ENCODE peak calls at places on chromosomes 11 and 22, in nine cellular contexts. R, K, H, F, V, E, C, I and D are unnamed samples.

GRCh38 chr11:3995307-3995706 is 99.3 kb upstream of the RRM1 start:
- DNase-seq in R (no peak), K (no peak), H (no peak), F (no peak), V (no peak), E (no peak), C (no peak), I (no peak), D (no peak)

GRCh38 chr22:41021039-41021654 is 70.0 kb downstream of the RBX1 start:
- DNase-seq in R (no peak), K (no peak), H (no peak), F (no peak), V (peak), E (no peak), C (peak), I (no peak), D (peak)

GRCh38 chr11:96869207-96869606 is 479.4 kb downstream of the JRKL start:
- DNase-seq in R (no peak), K (no peak), H (peak), F (no peak), V (no peak), E (no peak), C (peak), I (no peak), D (no peak)

GRCh38 chr11:128477811-128478210 is 109.5 kb downstream of the ETS1 start:
- DNase-seq in R (no peak), K (no peak), H (no peak), F (no peak), V (no peak), E (no peak), C (no peak), I (no peak), D (no peak)

GRCh38 chr22:28116261-28116673 is 197.2 kb upstream of the PITPNB start:
- DNase-seq in R (no peak), K (peak), H (peak), F (no peak), V (peak), E (peak), C (peak), I (no peak), D (peak)

GRCh38 chr22:43750751-43751150 is 61.4 kb downstream of the EFCAB6 start:
- DNase-seq in R (no peak), K (no peak), H (no peak), F (no peak), V (no peak), E (no peak), C (no peak), I (no peak), D (no peak)

GRCh38 chr22:24805790-24806662 is at the start of gene SGSM1:
- DNase-seq in R (peak), K (no peak), H (peak), F (peak), V (peak), E (peak), C (peak), I (peak), D (peak)

GRCh38 chr11:117663389-117663788 is 133.6 kb downstream of the DSCAML1 start:
- DNase-seq in R (no peak), K (no peak), H (no peak), F (no peak), V (no peak), E (no peak), C (no peak), I (no peak), D (no peak)

GRCh38 chr22:35971418-35972119 is 57.1 kb downstream of the RBFOX2 start:
- DNase-seq in R (no peak), K (peak), H (no peak), F (peak), V (no peak), E (peak), C (peak), I (no peak), D (no peak)

GRCh38 chr11:6209801-6210200 is 4.4 kb downstream of the C11orf42 start:
- DNase-seq in R (no peak), K (no peak), H (no peak), F (no peak), V (no peak), E (no peak), C (no peak), I (no peak), D (no peak)

GRCh38 chr22:27474711-27475547 is 326.6 kb downstream of the MN1 start:
- DNase-seq in R (peak), K (peak), H (peak), F (no peak), V (no peak), E (peak), C (peak), I (no peak), D (no peak)

GRCh38 chr11:3736816-3737215 is 60.5 kb downstream of the NUP98 start:
- DNase-seq in R (no peak), K (no peak), H (no peak), F (no peak), V (no peak), E (no peak), C (no peak), I (no peak), D (no peak)

GRCh38 chr11:2071748-2072385 is 67.3 kb downstream of the IGF2 start:
- DNase-seq in R (no peak), K (no peak), H (no peak), F (no peak), V (no peak), E (no peak), C (peak), I (no peak), D (no peak)

GRCh38 chr22:50251472-50252054 is 498 bp upstream of the HDAC10 start:
- DNase-seq in R (no peak), K (no peak), H (no peak), F (no peak), V (no peak), E (no peak), C (no peak), I (no peak), D (no peak)
- H3K27ac ChIP-seq in R (peak), K (no peak), H (no peak), F (peak), V (peak), E (no peak), C (no peak), I (peak), D (no peak)

DNA sequence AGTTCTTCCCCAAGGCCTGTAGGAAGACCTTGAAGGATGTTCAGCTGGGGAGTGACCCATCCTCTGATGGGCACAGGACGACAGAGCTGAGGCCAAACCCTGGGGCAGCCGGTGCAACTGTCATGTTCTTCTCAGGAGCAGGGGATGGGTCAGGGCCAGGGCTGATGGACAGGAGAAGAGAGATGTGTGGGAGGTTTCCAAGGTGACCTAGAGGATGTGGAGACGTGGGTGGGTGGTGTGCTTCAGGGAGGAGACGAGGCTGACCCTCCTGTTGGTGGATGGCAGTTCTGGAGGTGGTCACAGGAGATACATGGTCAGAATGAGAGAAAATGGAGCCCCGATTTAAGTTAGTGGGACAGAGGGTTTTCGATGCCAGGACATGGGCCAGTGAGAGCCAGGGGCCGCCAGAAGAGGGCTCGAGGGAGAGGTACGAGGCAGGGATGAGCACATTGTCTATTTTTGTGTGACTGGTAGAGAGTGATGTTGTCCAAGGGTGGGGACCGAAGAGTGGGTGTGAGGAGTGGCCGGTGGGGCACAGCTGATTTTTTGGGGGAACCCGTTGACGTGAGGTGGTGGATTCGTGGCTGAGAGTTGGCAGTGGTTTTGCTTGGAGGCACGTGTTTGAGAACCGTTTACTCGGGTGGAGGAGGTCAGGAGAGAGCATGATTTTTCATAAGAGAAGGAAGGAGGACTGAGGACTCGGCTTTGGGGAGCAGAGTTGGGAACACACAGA is 14.6 kb downstream of the TBC1D22A start:
- DNase-seq in R (no peak), K (no peak), H (no peak), F (no peak), V (no peak), E (no peak), C (no peak), I (no peak), D (no peak)
- H3K27ac ChIP-seq in R (no peak), K (no peak), H (no peak), F (no peak), V (no peak), E (no peak), C (no peak), I (no peak), D (no peak)

DNA sequence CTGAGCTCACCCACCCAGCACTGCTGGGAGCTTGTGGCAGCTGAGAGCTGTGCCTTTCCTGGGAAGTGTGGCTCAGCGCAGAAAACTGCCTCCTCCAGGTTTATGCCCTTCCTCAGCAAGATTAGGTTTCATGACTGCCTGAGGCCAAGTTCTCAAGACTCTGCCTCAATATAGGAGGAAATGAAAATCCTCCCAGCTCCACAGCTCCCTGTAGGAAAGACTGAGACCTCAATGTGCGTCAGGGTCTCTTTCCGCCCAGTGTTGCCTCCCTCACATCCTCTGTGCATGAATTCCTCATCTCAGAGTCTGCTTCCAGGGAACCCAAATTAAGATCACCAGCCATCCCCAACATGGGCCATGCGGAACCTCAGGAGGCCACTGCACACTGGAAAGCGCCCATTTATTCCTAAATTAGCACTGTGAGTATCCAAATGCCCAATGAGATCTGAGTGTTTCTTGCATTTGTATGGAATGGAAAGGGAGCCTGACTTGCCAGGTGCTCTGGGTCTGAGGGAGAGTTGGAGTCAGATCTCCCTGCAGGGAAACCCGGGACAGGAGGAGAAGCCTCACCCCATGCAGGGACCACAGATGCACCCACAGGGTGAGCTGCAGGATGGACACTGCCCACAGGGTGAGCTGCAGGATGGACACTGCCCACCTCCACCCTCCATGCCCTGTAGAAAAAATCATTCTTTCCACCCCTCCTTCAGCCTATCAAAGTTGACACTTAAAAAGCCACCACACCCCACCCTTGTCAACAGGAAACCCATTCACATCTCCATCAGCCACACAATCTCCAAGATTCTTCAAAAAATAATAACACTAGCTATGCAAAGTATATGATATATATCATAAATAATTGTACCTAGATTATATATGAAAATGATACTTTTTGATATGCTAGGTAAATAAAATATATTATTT is 97.4 kb upstream of the IGLL5 start:
- DNase-seq in R (no peak), K (no peak), H (no peak), F (no peak), V (no peak), E (no peak), C (no peak), I (no peak), D (no peak)
- H3K27ac ChIP-seq in R (no peak), K (no peak), H (no peak), F (no peak), V (no peak), E (no peak), C (no peak), I (no peak), D (no peak)

GRCh38 chr11:103536335-103536722 is 427.1 kb downstream of the DYNC2H1 start:
- DNase-seq in R (no peak), K (no peak), H (no peak), F (peak), V (no peak), E (no peak), C (peak), I (no peak), D (peak)
- H3K27ac ChIP-seq in R (no peak), K (no peak), H (no peak), F (peak), V (peak), E (no peak), C (no peak), I (no peak), D (peak)

DNA sequence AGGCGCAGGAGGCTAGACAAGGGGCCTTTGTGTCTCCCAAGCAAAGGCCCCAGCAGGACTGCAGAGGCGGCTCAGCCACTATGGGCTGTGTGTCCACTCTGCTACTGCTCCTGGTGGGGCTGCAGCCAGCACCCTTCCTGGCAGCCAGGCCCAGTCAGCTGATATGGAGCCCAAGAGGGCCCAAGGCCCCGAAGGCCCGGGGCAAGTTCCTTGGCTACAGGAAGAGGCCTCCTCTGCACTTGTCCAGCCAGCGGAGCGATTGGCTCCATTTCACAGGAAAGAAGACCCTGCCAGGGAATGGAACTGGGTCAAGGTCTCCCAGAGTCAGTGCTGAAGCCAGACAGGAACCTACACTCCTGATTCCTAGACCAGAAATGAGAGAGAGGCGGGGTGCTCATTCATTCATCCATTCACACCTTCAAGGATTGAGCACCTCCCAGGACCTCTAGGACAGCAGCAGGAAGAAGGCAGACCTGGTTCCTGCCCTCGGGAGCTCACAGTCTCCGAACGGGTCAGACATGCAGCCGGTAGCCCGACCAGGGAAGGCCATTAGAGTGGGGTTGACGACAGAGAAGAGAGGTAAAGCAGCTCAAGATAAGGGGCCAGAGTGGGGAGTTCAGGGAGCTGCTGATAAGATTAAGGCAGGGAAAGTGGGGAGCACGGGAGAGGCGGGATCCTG is 811 bp upstream of the P2RY2 start:
- DNase-seq in R (no peak), K (no peak), H (no peak), F (no peak), V (no peak), E (no peak), C (no peak), I (no peak), D (peak)
- H3K27ac ChIP-seq in R (peak), K (no peak), H (no peak), F (no peak), V (peak), E (no peak), C (no peak), I (no peak), D (no peak)

GRCh38 chr11:11410626-11411025 is 57.6 kb upstream of the CSNK2A3 start:
- DNase-seq in R (no peak), K (no peak), H (no peak), F (no peak), V (no peak), E (no peak), C (no peak), I (no peak), D (no peak)

GRCh38 chr11:11407738-11408084 is 54.7 kb upstream of the CSNK2A3 start:
- DNase-seq in R (no peak), K (no peak), H (no peak), F (no peak), V (no peak), E (no peak), C (no peak), I (no peak), D (no peak)

GRCh38 chr11:11409916-11410315 is 56.9 kb upstream of the CSNK2A3 start:
- DNase-seq in R (no peak), K (no peak), H (no peak), F (no peak), V (no peak), E (no peak), C (no peak), I (no peak), D (peak)

GRCh38 chr11:11408436-11409221 is 55.6 kb upstream of the CSNK2A3 start:
- DNase-seq in R (no peak), K (no peak), H (no peak), F (no peak), V (no peak), E (no peak), C (no peak), I (no peak), D (no peak)

GRCh38 chr11:11409224-11409623 is 56.2 kb upstream of the CSNK2A3 start:
- DNase-seq in R (no peak), K (no peak), H (no peak), F (no peak), V (no peak), E (no peak), C (no peak), I (no peak), D (no peak)
- H3K27ac ChIP-seq in R (no peak), K (no peak), H (no peak), F (no peak), V (peak), E (no peak), C (no peak), I (no peak), D (no peak)

GRCh38 chr11:76735218-76735480 is 48.0 kb upstream of the TSKU start:
- DNase-seq in R (no peak), K (no peak), H (no peak), F (no peak), V (no peak), E (no peak), C (no peak), I (no peak), D (no peak)
- H3K27ac ChIP-seq in R (peak), K (no peak), H (no peak), F (peak), V (no peak), E (no peak), C (no peak), I (no peak), D (no peak)

DNA sequence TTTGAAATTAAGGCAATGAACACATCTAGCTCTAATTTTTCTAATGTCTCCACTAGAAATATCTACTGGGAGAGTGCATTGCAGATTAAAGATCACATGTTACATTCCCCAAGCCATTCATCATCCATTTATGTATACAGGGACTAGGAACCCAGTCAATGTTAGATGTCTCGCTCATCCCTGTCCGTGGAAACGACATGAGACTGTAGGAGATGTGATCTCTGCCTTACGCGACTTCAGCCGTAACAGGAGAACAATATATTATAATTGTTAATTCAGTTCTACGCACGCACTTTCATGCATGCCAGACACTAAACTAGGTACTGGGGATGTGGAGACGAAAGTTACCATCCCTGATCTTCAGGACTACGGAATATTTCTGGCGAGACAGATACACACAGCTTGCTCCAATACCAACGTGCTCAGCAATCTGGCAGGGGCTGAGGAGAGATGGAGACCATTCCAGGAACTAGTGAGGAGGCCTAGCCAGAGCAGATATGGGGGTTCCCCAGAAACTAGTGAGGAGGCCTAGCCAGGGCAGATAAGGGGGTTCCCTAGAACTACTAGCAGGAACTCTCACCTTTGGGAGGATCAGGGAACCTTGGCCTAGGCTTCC is 705 bp downstream of the DCPS start:
- DNase-seq in R (no peak), K (no peak), H (no peak), F (peak), V (no peak), E (no peak), C (no peak), I (no peak), D (no peak)
- H3K27ac ChIP-seq in R (peak), K (peak), H (peak), F (peak), V (peak), E (peak), C (no peak), I (no peak), D (no peak)